ENCODE peak calls at places on chromosome 13, in five cellular contexts. One of them, this sample, is unnamed.

GRCh38 chr13:31725841-31726240 is 13.5 kb upstream of the RXFP2 start:
- DNase-seq in body of pancreas: no peak
- DNase-seq in PC-9: no peak
- DNase-seq in retinal pigment epithelial cell: no peak
- DNase-seq in AG09309: no peak
- DNase-seq in this sample: no peak

GRCh38 chr13:31048521-31048920 is 113.2 kb downstream of the HSPH1 start:
- DNase-seq in retinal pigment epithelial cell: peak; percentile 56
- DNase-seq in PC-9: no peak
- DNase-seq in body of pancreas: no peak
- DNase-seq in AG09309: no peak
- DNase-seq in this sample: no peak

GRCh38 chr13:100859861-100860260 is 185.3 kb upstream of the TMTC4 start:
- DNase-seq in body of pancreas: no peak
- DNase-seq in PC-9: no peak
- DNase-seq in retinal pigment epithelial cell: no peak
- DNase-seq in AG09309: no peak
- DNase-seq in this sample: no peak

GRCh38 chr13:71249031-71249430 is 618.0 kb downstream of the DACH1 start:
- DNase-seq in body of pancreas: no peak
- DNase-seq in PC-9: no peak
- DNase-seq in retinal pigment epithelial cell: no peak
- DNase-seq in AG09309: no peak
- DNase-seq in this sample: no peak

GRCh38 chr13:96052655-96053002 is 572 bp downstream of the UGGT2 start:
- DNase-seq in retinal pigment epithelial cell: peak; percentile 13
- DNase-seq in AG09309: peak; percentile 33
- DNase-seq in PC-9: peak; percentile 63
- DNase-seq in body of pancreas: no peak
- DNase-seq in this sample: peak; percentile 9

GRCh38 chr13:86795858-86796257 is 875.3 kb upstream of the SLITRK5 start:
- DNase-seq in PC-9: no peak
- DNase-seq in body of pancreas: no peak
- DNase-seq in AG09309: no peak
- DNase-seq in retinal pigment epithelial cell: no peak
- DNase-seq in this sample: no peak

GRCh38 chr13:48483589-48483988 is 49.3 kb downstream of the RCBTB2 start:
- DNase-seq in body of pancreas: no peak
- DNase-seq in AG09309: no peak
- DNase-seq in retinal pigment epithelial cell: no peak
- DNase-seq in PC-9: no peak
- DNase-seq in this sample: no peak

GRCh38 chr13:101845501-101846012 is 393.1 kb downstream of the ITGBL1 start:
- DNase-seq in PC-9: no peak
- DNase-seq in body of pancreas: no peak
- DNase-seq in retinal pigment epithelial cell: no peak
- DNase-seq in AG09309: no peak
- DNase-seq in this sample: no peak

GRCh38 chr13:39455534-39456175 is 147.3 kb downstream of the LHFPL6 start:
- DNase-seq in retinal pigment epithelial cell: no peak
- DNase-seq in PC-9: no peak
- DNase-seq in body of pancreas: no peak
- DNase-seq in AG09309: no peak
- DNase-seq in this sample: no peak

GRCh38 chr13:113561417-113562084 is 23.0 kb upstream of the TFDP1 start:
- DNase-seq in PC-9: no peak
- DNase-seq in body of pancreas: no peak
- DNase-seq in retinal pigment epithelial cell: no peak
- DNase-seq in AG09309: no peak
- DNase-seq in this sample: no peak

GRCh38 chr13:92806215-92806614 is 420.4 kb upstream of the GPC6 start:
- DNase-seq in body of pancreas: peak; percentile 5
- DNase-seq in PC-9: no peak
- DNase-seq in AG09309: no peak
- DNase-seq in retinal pigment epithelial cell: no peak
- DNase-seq in this sample: no peak

GRCh38 chr13:39148513-39148961 is 110.3 kb downstream of the NHLRC3 start:
- DNase-seq in PC-9: peak; percentile 82
- DNase-seq in retinal pigment epithelial cell: peak; percentile 98
- DNase-seq in body of pancreas: peak; percentile 22
- DNase-seq in AG09309: peak; percentile 44
- DNase-seq in this sample: peak; percentile 31

GRCh38 chr13:77014906-77015685 is 11.9 kb downstream of the FBXL3 start:
- DNase-seq in retinal pigment epithelial cell: no peak
- DNase-seq in body of pancreas: no peak
- DNase-seq in AG09309: no peak
- DNase-seq in PC-9: no peak
- DNase-seq in this sample: no peak

GRCh38 chr13:94382520-94382919 is 97.0 kb downstream of the DCT start:
- DNase-seq in body of pancreas: no peak
- DNase-seq in AG09309: no peak
- DNase-seq in PC-9: no peak
- DNase-seq in retinal pigment epithelial cell: no peak
- DNase-seq in this sample: no peak

GRCh38 chr13:28658539-28658795 is 463 bp upstream of the POMP start:
- DNase-seq in body of pancreas: no peak
- DNase-seq in retinal pigment epithelial cell: no peak
- DNase-seq in PC-9: no peak
- DNase-seq in AG09309: no peak
- DNase-seq in this sample: no peak

GRCh38 chr13:88281846-88282245 is 610.7 kb downstream of the SLITRK5 start:
- DNase-seq in AG09309: no peak
- DNase-seq in body of pancreas: no peak
- DNase-seq in PC-9: no peak
- DNase-seq in retinal pigment epithelial cell: no peak
- DNase-seq in this sample: no peak

GRCh38 chr13:99158846-99159245 is 41.8 kb upstream of the UBAC2 start:
- DNase-seq in AG09309: no peak
- DNase-seq in body of pancreas: no peak
- DNase-seq in PC-9: no peak
- DNase-seq in retinal pigment epithelial cell: no peak
- DNase-seq in this sample: no peak

GRCh38 chr13:98445340-98446233 is 131.3 kb downstream of the STK24 start:
- DNase-seq in PC-9: peak; percentile 76
- DNase-seq in body of pancreas: peak; percentile 64
- DNase-seq in AG09309: no peak
- DNase-seq in retinal pigment epithelial cell: no peak
- DNase-seq in this sample: no peak

GRCh38 chr13:110028838-110029621 is 242.6 kb upstream of the IRS2 start:
- DNase-seq in retinal pigment epithelial cell: no peak
- DNase-seq in body of pancreas: no peak
- DNase-seq in PC-9: no peak
- DNase-seq in AG09309: no peak
- DNase-seq in this sample: no peak

GRCh38 chr13:28438598-28439334 is 56.2 kb downstream of the FLT1 start:
- DNase-seq in AG09309: no peak
- DNase-seq in body of pancreas: no peak
- DNase-seq in retinal pigment epithelial cell: no peak
- DNase-seq in PC-9: no peak
- DNase-seq in this sample: no peak

GRCh38 chr13:105410602-105411001 is 1124.9 kb downstream of the EFNB2 start:
- DNase-seq in body of pancreas: peak; percentile 63
- DNase-seq in PC-9: peak; percentile 5
- DNase-seq in retinal pigment epithelial cell: no peak
- DNase-seq in AG09309: peak; percentile 8
- DNase-seq in this sample: no peak

GRCh38 chr13:63517376-63517775 is 2101.7 kb upstream of the PCDH20 start:
- DNase-seq in AG09309: peak; percentile 29
- DNase-seq in retinal pigment epithelial cell: no peak
- DNase-seq in body of pancreas: no peak
- DNase-seq in PC-9: no peak
- DNase-seq in this sample: peak; percentile 5

GRCh38 chr13:50079278-50080157 is 64.3 kb downstream of the KCNRG start:
- DNase-seq in retinal pigment epithelial cell: no peak
- DNase-seq in AG09309: no peak
- DNase-seq in PC-9: no peak
- DNase-seq in body of pancreas: no peak
- DNase-seq in this sample: no peak

GRCh38 chr13:50080856-50081105 is 65.5 kb downstream of the KCNRG start:
- DNase-seq in AG09309: no peak
- DNase-seq in body of pancreas: no peak
- DNase-seq in retinal pigment epithelial cell: no peak
- DNase-seq in PC-9: no peak
- DNase-seq in this sample: no peak

GRCh38 chr13:50080158-50080855 is 65.1 kb downstream of the KCNRG start:
- DNase-seq in body of pancreas: peak; percentile 16
- DNase-seq in PC-9: no peak
- DNase-seq in AG09309: no peak
- DNase-seq in retinal pigment epithelial cell: no peak
- DNase-seq in this sample: no peak

GRCh38 chr13:50081106-50081898 is 66.1 kb downstream of the KCNRG start:
- DNase-seq in PC-9: no peak
- DNase-seq in retinal pigment epithelial cell: no peak
- DNase-seq in AG09309: no peak
- DNase-seq in body of pancreas: peak; percentile 45
- DNase-seq in this sample: no peak

GRCh38 chr13:50078512-50079277 is 63.5 kb downstream of the KCNRG start:
- DNase-seq in retinal pigment epithelial cell: no peak
- DNase-seq in AG09309: no peak
- DNase-seq in body of pancreas: no peak
- DNase-seq in PC-9: no peak
- DNase-seq in this sample: no peak
- H3K4me3 ChIP-seq in retinal pigment epithelial cell: peak overlapping the region; percentile 94
- H3K4me3 ChIP-seq in AG09309: peak overlapping the region; percentile 9
- H3K4me3 ChIP-seq in body of pancreas: no peak overlapping the region
- H3K4me3 ChIP-seq in PC-9: peak overlapping the region; percentile 87
- H3K4me3 ChIP-seq in this sample: peak overlapping the region; percentile 93

GRCh38 chr13:34941835-34942731 is at the start of gene NBEA:
- DNase-seq in AG09309: peak; percentile 11
- DNase-seq in body of pancreas: peak; percentile 85
- DNase-seq in retinal pigment epithelial cell: peak; percentile 43
- DNase-seq in PC-9: peak; percentile 82
- DNase-seq in this sample: no peak
- TF ChIP-seq CTCF in AG09309: no peak
- TF ChIP-seq CTCF in body of pancreas: peak; percentile 23
- TF ChIP-seq CTCF in retinal pigment epithelial cell: peak; percentile 14
- TF ChIP-seq CTCF in PC-9: peak; percentile 45
- TF ChIP-seq CTCF in this sample: peak; percentile 12

GRCh38 chr13:51845574-51846318 is 769 bp upstream of the TMEM272 start:
- DNase-seq in PC-9: no peak
- DNase-seq in body of pancreas: no peak
- DNase-seq in AG09309: no peak
- DNase-seq in retinal pigment epithelial cell: no peak
- DNase-seq in this sample: no peak
- H3K4me3 ChIP-seq in PC-9: peak overlapping the region; percentile 25
- H3K4me3 ChIP-seq in body of pancreas: no peak overlapping the region
- H3K4me3 ChIP-seq in AG09309: no peak overlapping the region
- H3K4me3 ChIP-seq in retinal pigment epithelial cell: peak overlapping the region; percentile 50
- H3K4me3 ChIP-seq in this sample: no peak overlapping the region

GRCh38 chr13:46553521-46553885 is 533 bp downstream of the LRCH1 start:
- DNase-seq in retinal pigment epithelial cell: no peak
- DNase-seq in body of pancreas: peak; percentile 4
- DNase-seq in AG09309: no peak
- DNase-seq in PC-9: no peak
- DNase-seq in this sample: no peak

GRCh38 chr13:46552302-46552680 is 679 bp upstream of the LRCH1 start:
- DNase-seq in body of pancreas: no peak
- DNase-seq in PC-9: no peak
- DNase-seq in AG09309: no peak
- DNase-seq in retinal pigment epithelial cell: no peak
- DNase-seq in this sample: no peak

GRCh38 chr13:46553886-46554855 is 1.2 kb downstream of the LRCH1 start:
- DNase-seq in retinal pigment epithelial cell: no peak
- DNase-seq in AG09309: no peak
- DNase-seq in PC-9: peak; percentile 63
- DNase-seq in body of pancreas: peak; percentile 74
- DNase-seq in this sample: no peak

GRCh38 chr13:46551410-46552301 is 1.3 kb upstream of the LRCH1 start:
- DNase-seq in body of pancreas: peak; percentile 82
- DNase-seq in retinal pigment epithelial cell: peak; percentile 63
- DNase-seq in AG09309: no peak
- DNase-seq in PC-9: peak; percentile 68
- DNase-seq in this sample: no peak

GRCh38 chr13:46552888-46553520 is at the start of gene LRCH1:
- DNase-seq in AG09309: no peak
- DNase-seq in body of pancreas: peak; percentile 89
- DNase-seq in PC-9: peak; percentile 67
- DNase-seq in retinal pigment epithelial cell: peak; percentile 59
- DNase-seq in this sample: no peak
- TF ChIP-seq CTCF in AG09309: no peak
- TF ChIP-seq CTCF in body of pancreas: no peak
- TF ChIP-seq CTCF in PC-9: no peak
- TF ChIP-seq CTCF in retinal pigment epithelial cell: no peak
- TF ChIP-seq CTCF in this sample: no peak

GRCh38 chr13:43805071-43805468 is 18.3 kb upstream of the ENOX1 start:
- DNase-seq in body of pancreas: no peak
- DNase-seq in AG09309: no peak
- DNase-seq in PC-9: peak; percentile 74
- DNase-seq in retinal pigment epithelial cell: no peak
- DNase-seq in this sample: no peak
- H3K4me3 ChIP-seq in body of pancreas: no peak overlapping the region
- H3K4me3 ChIP-seq in AG09309: peak overlapping the region; percentile 9
- H3K4me3 ChIP-seq in PC-9: no peak overlapping the region
- H3K4me3 ChIP-seq in retinal pigment epithelial cell: no peak overlapping the region
- H3K4me3 ChIP-seq in this sample: peak overlapping the region; percentile 32

DNA sequence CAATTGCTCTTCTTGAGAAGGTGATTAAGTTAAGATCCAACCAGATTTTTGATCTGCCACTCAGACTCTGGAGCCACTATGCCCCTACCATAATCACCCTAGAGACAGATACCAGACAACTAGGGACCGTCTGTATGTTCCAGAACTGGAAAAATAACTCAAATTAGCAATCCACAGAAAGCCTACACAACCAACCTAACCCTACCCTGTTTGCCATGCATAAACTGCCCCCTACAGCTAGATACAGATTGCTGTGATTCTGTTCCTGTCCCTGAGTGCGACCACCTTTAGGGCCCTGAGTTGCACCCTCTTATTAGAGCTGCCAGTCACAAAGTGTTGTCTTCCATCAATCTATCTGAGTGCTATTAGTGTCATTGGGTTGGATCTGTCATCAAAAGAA is 929.8 kb upstream of the SLITRK1 start:
- DNase-seq in retinal pigment epithelial cell: no peak
- DNase-seq in PC-9: no peak
- DNase-seq in body of pancreas: no peak
- DNase-seq in AG09309: no peak
- DNase-seq in this sample: no peak
- TF ChIP-seq CTCF in retinal pigment epithelial cell: no peak
- TF ChIP-seq CTCF in PC-9: no peak
- TF ChIP-seq CTCF in body of pancreas: no peak
- TF ChIP-seq CTCF in AG09309: no peak
- TF ChIP-seq CTCF in this sample: no peak